ENCODE peak calls at places on chromosomes 16 and 17, in eight cellular contexts. R is aorta; I is NCI-H1436; A is stimulated activated CD4-positive, alpha-beta T cell treated with anti-CD3 and anti-CD28 coated beads, Interleukin-12 subunit alpha, Interleukin-12 subunit beta, amount 100 ng/mL, for 48 hours; K is uterus; X is MG63; M is osteocyte; E is cerebellar cortex. F is an unnamed sample.
A peak's percentile ranks its signal among the peaks of the same experiment; 100 is the strongest.

GRCh38 chr16:82748026-82748425 is 121.3 kb downstream of the CDH13 start:
- DNase-seq in I (no peak), X (peak; percentile 10), E (no peak), A (no peak), K (no peak), R (peak; percentile 83), M (no peak), F (no peak)

GRCh38 chr17:41397003-41397665 is at the start of gene KRT31:
- DNase-seq in A (no peak), R (no peak), M (no peak), K (no peak), I (no peak), E (peak; percentile 84), X (no peak), F (no peak)

GRCh38 chr17:67421869-67422273 is 44.8 kb downstream of the PITPNC1 start:
- DNase-seq in K (no peak), X (peak; percentile 77), E (no peak), A (no peak), I (no peak), M (no peak), R (no peak), F (no peak)

GRCh38 chr17:50183439-50184001 is 17.7 kb downstream of the SGCA start:
- DNase-seq in E (no peak), R (no peak), I (no peak), K (no peak), X (no peak), M (no peak), A (no peak), F (no peak)

GRCh38 chr17:78532311-78532710 is 44.9 kb downstream of the DNAH17 start:
- DNase-seq in I (no peak), K (no peak), R (no peak), M (no peak), A (no peak), E (no peak), X (no peak), F (peak; percentile 48)

GRCh38 chr16:89453662-89454321 is 36.6 kb downstream of the ANKRD11 start:
- DNase-seq in M (no peak), K (no peak), I (no peak), E (no peak), A (no peak), X (peak; percentile 43), R (peak; percentile 70), F (no peak)

GRCh38 chr17:64992325-64992802 is 64.2 kb downstream of the GNA13 start:
- DNase-seq in K (no peak), E (no peak), R (no peak), I (no peak), A (no peak), X (peak; percentile 49), M (no peak), F (no peak)

GRCh38 chr17:4968166-4968915 is 724 bp upstream of the SPAG7 start:
- DNase-seq in X (peak; percentile 28), R (peak; percentile 61), I (no peak), K (no peak), A (no peak), E (no peak), M (no peak), F (peak; percentile 11)

GRCh38 chr17:72143245-72143644 is 22.4 kb downstream of the SOX9 start:
- DNase-seq in X (no peak), R (no peak), E (no peak), K (no peak), M (no peak), A (no peak), I (no peak), F (peak; percentile 56)

GRCh38 chr16:86516618-86517003 is 6.3 kb downstream of the FOXF1 start:
- DNase-seq in I (no peak), E (no peak), X (peak; percentile 11), M (no peak), R (no peak), K (no peak), A (no peak), F (no peak)

GRCh38 chr16:88681084-88681680 is 5.1 kb downstream of the SNAI3 start:
- DNase-seq in K (no peak), R (no peak), E (no peak), M (no peak), A (no peak), I (no peak), X (no peak), F (no peak)

GRCh38 chr16:72470541-72470940 is 298.6 kb upstream of the PMFBP1 start:
- DNase-seq in R (no peak), X (no peak), I (no peak), A (no peak), K (no peak), E (no peak), M (no peak), F (no peak)

GRCh38 chr17:76554131-76554530 is 14.3 kb downstream of the PRCD start:
- DNase-seq in E (peak; percentile 96), A (no peak), M (no peak), I (no peak), X (no peak), R (no peak), K (no peak), F (no peak)

GRCh38 chr16:10920726-10921427 is 21.4 kb downstream of the DEXI start:
- DNase-seq in K (no peak), R (no peak), E (no peak), A (no peak), I (no peak), X (no peak), M (no peak), F (no peak)

GRCh38 chr17:38697061-38697820 is 7.8 kb upstream of the MLLT6 start:
- DNase-seq in R (no peak), A (no peak), M (no peak), I (no peak), E (no peak), K (no peak), X (no peak), F (peak; percentile 8)

GRCh38 chr16:65024649-65025243 is 97.1 kb downstream of the CDH11 start:
- DNase-seq in E (no peak), M (no peak), A (no peak), I (no peak), X (no peak), R (no peak), K (no peak), F (no peak)

GRCh38 chr17:72387487-72387886 is 266.7 kb downstream of the SOX9 start:
- DNase-seq in K (no peak), X (peak; percentile 75), M (no peak), R (no peak), A (no peak), E (no peak), I (no peak), F (no peak)

GRCh38 chr17:10169274-10169673 is 29.1 kb downstream of the GAS7 start:
- DNase-seq in K (no peak), X (no peak), I (no peak), R (no peak), A (no peak), E (no peak), M (no peak), F (no peak)

GRCh38 chr17:3727041-3727440 is 3.3 kb downstream of the HASPIN start:
- DNase-seq in R (no peak), I (no peak), A (no peak), E (no peak), M (no peak), K (no peak), X (no peak), F (no peak)

GRCh38 chr16:66030036-66030435 is 336.5 kb upstream of the CDH5 start:
- DNase-seq in X (peak; percentile 75), A (no peak), I (no peak), K (no peak), R (peak; percentile 73), E (no peak), M (no peak), F (no peak)

GRCh38 chr17:40598928-40599627 is 33.8 kb upstream of the CCR7 start:
- DNase-seq in X (no peak), M (peak; percentile 30), K (peak; percentile 32), E (no peak), I (peak; percentile 74), R (no peak), A (peak; percentile 59), F (no peak)